ENCODE peak calls at places on chromosomes 6 and 20, in ten cellular contexts. N, O, I, A, G, W, S, E, X and K are unnamed samples.

GRCh38 chr6:136466789-136467585 is 83.2 kb downstream of the MAP7 start:
- DNase-seq in N (no peak), O (peak; percentile 75), I (no peak), A (no peak), G (no peak), W (no peak), S (no peak), E (no peak), X (no peak), K (no peak)

GRCh38 chr20:5297280-5298004 is 19.3 kb downstream of the PROKR2 start:
- DNase-seq in N (no peak), O (no peak), I (peak; percentile 21), A (no peak), G (no peak), W (no peak), S (no peak), E (no peak), X (no peak), K (no peak)

GRCh38 chr20:43915209-43916072 is 789 bp downstream of the TOX2 start:
- DNase-seq in N (no peak), O (peak; percentile 75), I (peak; percentile 53), A (peak; percentile 32), G (peak; percentile 83), W (peak; percentile 31), S (peak; percentile 45), E (no peak), X (peak; percentile 19), K (no peak)

GRCh38 chr6:148583631-148584030 is 163.2 kb upstream of the UST start:
- DNase-seq in N (no peak), O (no peak), I (peak; percentile 50), A (no peak), G (no peak), W (no peak), S (no peak), E (no peak), X (no peak), K (no peak)

GRCh38 chr6:11381801-11382513 is 149.5 kb upstream of the NEDD9 start:
- DNase-seq in N (peak; percentile 43), O (no peak), I (no peak), A (no peak), G (peak; percentile 77), W (no peak), S (peak; percentile 56), E (no peak), X (no peak), K (no peak)

GRCh38 chr6:153170511-153170910 is 39.4 kb upstream of the RGS17 start:
- DNase-seq in N (no peak), O (no peak), I (peak; percentile 53), A (no peak), G (no peak), W (no peak), S (no peak), E (no peak), X (no peak), K (no peak)

GRCh38 chr6:138162104-138162946 is 586 bp downstream of the ARFGEF3 start:
- DNase-seq in N (peak; percentile 57), O (peak; percentile 65), I (peak; percentile 4), A (peak; percentile 30), G (peak; percentile 83), W (peak; percentile 21), S (no peak), E (no peak), X (no peak), K (peak; percentile 12)

GRCh38 chr20:24013953-24014352 is 25.4 kb upstream of the GGTLC1 start:
- DNase-seq in N (no peak), O (no peak), I (no peak), A (no peak), G (no peak), W (no peak), S (no peak), E (no peak), X (no peak), K (no peak)

GRCh38 chr6:106883808-106884262 is 90.7 kb downstream of the CD24 start:
- DNase-seq in N (no peak), O (peak; percentile 26), I (no peak), A (no peak), G (no peak), W (no peak), S (no peak), E (no peak), X (no peak), K (no peak)

GRCh38 chr6:31865205-31866118 is 2.8 kb upstream of the NEU1 start:
- DNase-seq in N (no peak), O (no peak), I (peak; percentile 25), A (no peak), G (no peak), W (no peak), S (no peak), E (no peak), X (no peak), K (no peak)

GRCh38 chr6:38262609-38263008 is 377.1 kb downstream of the BTBD9 start:
- DNase-seq in N (no peak), O (no peak), I (peak; percentile 86), A (peak; percentile 38), G (no peak), W (no peak), S (no peak), E (no peak), X (no peak), K (no peak)

GRCh38 chr6:38264605-38265004 is 375.1 kb downstream of the BTBD9 start:
- DNase-seq in N (no peak), O (peak; percentile 60), I (peak; percentile 30), A (no peak), G (no peak), W (no peak), S (no peak), E (no peak), X (no peak), K (peak; percentile 59)

GRCh38 chr6:38259736-38260135 is 380.0 kb downstream of the BTBD9 start:
- DNase-seq in N (no peak), O (no peak), I (peak; percentile 87), A (peak; percentile 72), G (no peak), W (no peak), S (no peak), E (no peak), X (no peak), K (no peak)

GRCh38 chr6:38261626-38262025 is 378.1 kb downstream of the BTBD9 start:
- DNase-seq in N (no peak), O (no peak), I (no peak), A (no peak), G (no peak), W (no peak), S (no peak), E (no peak), X (no peak), K (no peak)

DNA sequence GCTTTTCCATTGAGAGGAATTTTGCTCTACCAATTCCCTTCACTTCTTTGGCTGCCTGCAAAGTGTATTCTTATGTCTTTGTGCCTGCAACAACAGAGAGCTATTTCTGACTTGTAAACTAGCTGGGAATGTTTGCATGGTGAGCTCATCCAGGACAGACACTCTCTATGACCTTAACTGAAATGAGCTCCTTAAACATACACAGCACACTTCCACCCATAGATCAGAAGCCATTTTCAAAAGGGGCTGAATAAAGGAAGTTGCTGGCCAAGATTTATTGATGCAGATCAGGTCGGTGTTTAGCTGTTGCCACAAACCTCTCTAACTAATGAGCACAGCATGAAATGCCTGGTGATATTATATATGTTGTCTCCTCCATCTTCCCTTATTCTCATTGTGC is 377.7 kb downstream of the BTBD9 start:
- DNase-seq in N (no peak), O (no peak), I (peak; percentile 96), A (peak; percentile 90), G (no peak), W (no peak), S (no peak), E (no peak), X (no peak), K (no peak)
- TF ChIP-seq CTCF in N (no peak), O (no peak), I (no peak), A (no peak), G (no peak), W (no peak), S (no peak), E (no peak), X (no peak), K (no peak)

GRCh38 chr6:117404548-117404947 is 21.2 kb downstream of the ROS1 start:
- DNase-seq in N (no peak), O (peak; percentile 18), I (peak; percentile 20), A (no peak), G (no peak), W (no peak), S (no peak), E (no peak), X (no peak), K (peak; percentile 26)
- TF ChIP-seq CTCF in N (no peak), O (peak; percentile 32), I (peak; percentile 51), A (no peak), G (no peak), W (peak; percentile 30), S (no peak), E (no peak), X (peak; percentile 26), K (peak; percentile 30)

GRCh38 chr20:1964659-1965405 is 29.0 kb downstream of the PDYN start:
- DNase-seq in N (no peak), O (peak; percentile 58), I (no peak), A (no peak), G (no peak), W (no peak), S (no peak), E (no peak), X (no peak), K (no peak)
- TF ChIP-seq CTCF in N (no peak), O (peak; percentile 37), I (peak; percentile 23), A (peak; percentile 18), G (no peak), W (no peak), S (no peak), E (no peak), X (no peak), K (no peak)

DNA sequence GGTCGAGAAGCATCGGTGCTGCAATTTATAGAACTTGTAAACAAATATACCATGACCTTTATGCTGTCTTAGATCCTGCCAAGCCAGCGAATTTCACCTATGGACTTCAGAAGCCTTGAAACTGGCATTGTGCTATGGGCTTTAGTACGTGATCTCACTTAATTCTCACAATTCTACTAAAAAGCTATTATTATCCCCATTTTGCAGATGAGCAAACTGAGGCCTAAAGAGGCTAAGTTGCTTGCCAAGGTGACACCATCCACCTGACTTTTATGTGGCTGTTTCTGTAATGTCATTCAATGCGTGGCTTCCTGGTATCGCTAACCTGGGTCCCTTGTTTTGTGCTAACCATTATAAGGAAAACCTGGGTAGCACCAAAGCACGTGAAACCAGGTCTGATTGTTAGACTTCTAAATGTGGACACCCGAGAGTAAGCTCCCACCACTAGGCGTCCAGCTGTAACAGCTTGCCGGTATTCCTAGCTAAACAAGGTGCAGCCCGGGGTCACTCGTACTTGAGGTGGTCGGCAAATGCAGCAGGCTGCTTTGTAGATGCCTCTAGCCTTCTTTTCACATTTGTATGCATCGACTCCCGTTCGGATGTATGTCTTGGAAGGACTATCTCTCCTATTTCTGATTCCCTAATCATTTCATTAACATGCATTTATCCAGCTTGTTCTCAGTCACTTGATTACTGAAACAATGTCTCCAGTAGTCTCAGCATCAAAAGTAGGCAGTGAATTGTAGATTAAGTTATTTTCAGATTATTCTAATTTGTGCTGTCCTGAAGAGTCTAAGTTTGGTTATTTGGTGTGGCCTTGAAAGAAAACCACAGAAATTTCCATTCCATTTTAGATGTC is 1.1 kb downstream of the SYNJ2 start:
- DNase-seq in N (no peak), O (peak; percentile 39), I (peak; percentile 70), A (peak; percentile 80), G (peak; percentile 13), W (no peak), S (no peak), E (no peak), X (no peak), K (peak; percentile 49)
- TF ChIP-seq CTCF in N (no peak), O (no peak), I (peak; percentile 41), A (peak; percentile 67), G (no peak), W (peak; percentile 35), S (no peak), E (no peak), X (peak; percentile 44), K (peak; percentile 20)

GRCh38 chr20:38043512-38044300 is 10.2 kb downstream of the RPRD1B start:
- DNase-seq in N (no peak), O (no peak), I (peak; percentile 91), A (peak; percentile 16), G (no peak), W (no peak), S (no peak), E (peak; percentile 67), X (no peak), K (no peak)
- TF ChIP-seq CTCF in N (no peak), O (no peak), I (no peak), A (no peak), G (no peak), W (no peak), S (no peak), E (no peak), X (no peak), K (no peak)